ENCODE peak calls at places on chromosomes 13 and 19, in five cellular contexts. One of them, this sample, is unnamed.

GRCh38 chr13:20826810-20827560 is 53.2 kb upstream of the EEF1AKMT1 start:
- DNase-seq in thoracic aorta: no peak
- DNase-seq in CD8-positive, alpha-beta T cell: no peak
- DNase-seq in body of pancreas: no peak
- DNase-seq in GM23338: no peak
- DNase-seq in this sample: no peak

GRCh38 chr19:16883518-16883917 is 5.3 kb upstream of the F2RL3 start:
- DNase-seq in thoracic aorta: no peak
- DNase-seq in CD8-positive, alpha-beta T cell: no peak
- DNase-seq in body of pancreas: no peak
- DNase-seq in GM23338: no peak
- DNase-seq in this sample: no peak

GRCh38 chr13:112651306-112651705 is 38.5 kb upstream of the ATP11A start:
- DNase-seq in thoracic aorta: no peak
- DNase-seq in CD8-positive, alpha-beta T cell: no peak
- DNase-seq in body of pancreas: no peak
- DNase-seq in GM23338: no peak
- DNase-seq in this sample: no peak

GRCh38 chr19:53091413-53091812 is 11.8 kb downstream of the ZNF160 start:
- DNase-seq in thoracic aorta: no peak
- DNase-seq in CD8-positive, alpha-beta T cell: no peak
- DNase-seq in body of pancreas: no peak
- DNase-seq in GM23338: peak
- DNase-seq in this sample: no peak

GRCh38 chr13:99224019-99224418 is 23.4 kb downstream of the UBAC2 start:
- DNase-seq in thoracic aorta: no peak
- DNase-seq in CD8-positive, alpha-beta T cell: no peak
- DNase-seq in body of pancreas: no peak
- DNase-seq in GM23338: no peak
- DNase-seq in this sample: no peak

GRCh38 chr13:79490326-79490725 is 9.4 kb downstream of the NDFIP2 start:
- DNase-seq in thoracic aorta: no peak
- DNase-seq in CD8-positive, alpha-beta T cell: no peak
- DNase-seq in body of pancreas: no peak
- DNase-seq in GM23338: no peak
- DNase-seq in this sample: no peak

GRCh38 chr19:50461066-50461875 is 15.0 kb upstream of the EMC10 start:
- DNase-seq in thoracic aorta: no peak
- DNase-seq in CD8-positive, alpha-beta T cell: peak
- DNase-seq in body of pancreas: peak
- DNase-seq in GM23338: peak
- DNase-seq in this sample: peak

GRCh38 chr19:18708452-18709231 is 25.2 kb downstream of the CRTC1 start:
- DNase-seq in thoracic aorta: no peak
- DNase-seq in CD8-positive, alpha-beta T cell: no peak
- DNase-seq in body of pancreas: no peak
- DNase-seq in GM23338: no peak
- DNase-seq in this sample: no peak

GRCh38 chr13:99442273-99442895 is 58.9 kb upstream of the TM9SF2 start:
- DNase-seq in thoracic aorta: no peak
- DNase-seq in CD8-positive, alpha-beta T cell: peak
- DNase-seq in body of pancreas: peak
- DNase-seq in GM23338: peak
- DNase-seq in this sample: no peak

GRCh38 chr13:27347373-27347772 is 76.7 kb downstream of the RASL11A start:
- DNase-seq in thoracic aorta: no peak
- DNase-seq in CD8-positive, alpha-beta T cell: no peak
- DNase-seq in body of pancreas: no peak
- DNase-seq in GM23338: no peak
- DNase-seq in this sample: no peak
- TF ChIP-seq CTCF in thoracic aorta: no peak
- TF ChIP-seq CTCF in CD8-positive, alpha-beta T cell: no peak
- TF ChIP-seq CTCF in body of pancreas: no peak
- TF ChIP-seq CTCF in GM23338: no peak
- TF ChIP-seq CTCF in this sample: no peak

DNA sequence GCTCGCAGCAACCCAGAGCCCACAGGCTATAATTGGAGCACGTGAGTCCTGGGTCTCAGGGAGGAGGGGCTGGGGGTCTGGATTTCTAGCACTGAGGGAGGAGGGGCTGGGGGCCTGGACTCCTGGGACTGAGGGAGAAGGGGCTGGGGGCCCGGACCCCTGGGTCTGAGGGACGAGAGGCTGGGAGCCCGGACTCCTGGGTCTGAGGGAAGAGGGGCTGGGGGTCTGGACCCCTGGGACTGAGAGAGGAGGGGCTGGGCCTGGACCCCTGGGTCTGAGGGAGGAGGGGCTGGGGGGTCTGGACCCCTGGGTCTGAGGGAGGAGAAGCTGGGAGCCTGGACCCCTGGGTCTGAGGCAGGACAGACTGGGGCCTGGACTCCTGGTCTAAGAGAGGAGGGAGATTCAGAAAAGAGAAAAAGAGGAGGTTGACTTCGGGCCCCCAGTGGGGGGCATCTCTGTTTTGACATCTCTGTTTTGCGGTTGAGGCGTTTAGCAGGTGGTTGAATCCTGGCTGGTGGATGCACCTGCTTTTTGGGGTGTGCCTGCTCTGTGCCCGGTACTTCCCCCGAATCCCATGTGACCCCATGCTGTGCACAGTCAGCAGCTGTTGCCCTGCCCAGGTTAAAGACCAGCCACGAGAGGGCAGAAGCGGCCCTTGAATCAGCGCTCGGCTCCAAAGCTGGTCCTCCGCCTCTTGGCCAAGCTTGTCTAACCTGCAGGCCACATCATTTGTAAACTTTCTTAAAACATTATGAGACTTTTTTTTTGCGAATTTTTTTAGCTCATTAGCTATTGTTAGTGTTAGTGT is 10.5 kb downstream of the PVR start:
- DNase-seq in thoracic aorta: no peak
- DNase-seq in CD8-positive, alpha-beta T cell: peak
- DNase-seq in body of pancreas: peak
- DNase-seq in GM23338: peak
- DNase-seq in this sample: no peak
- TF ChIP-seq CTCF in thoracic aorta: peak
- TF ChIP-seq CTCF in CD8-positive, alpha-beta T cell: peak
- TF ChIP-seq CTCF in body of pancreas: peak
- TF ChIP-seq CTCF in GM23338: peak
- TF ChIP-seq CTCF in this sample: peak

DNA sequence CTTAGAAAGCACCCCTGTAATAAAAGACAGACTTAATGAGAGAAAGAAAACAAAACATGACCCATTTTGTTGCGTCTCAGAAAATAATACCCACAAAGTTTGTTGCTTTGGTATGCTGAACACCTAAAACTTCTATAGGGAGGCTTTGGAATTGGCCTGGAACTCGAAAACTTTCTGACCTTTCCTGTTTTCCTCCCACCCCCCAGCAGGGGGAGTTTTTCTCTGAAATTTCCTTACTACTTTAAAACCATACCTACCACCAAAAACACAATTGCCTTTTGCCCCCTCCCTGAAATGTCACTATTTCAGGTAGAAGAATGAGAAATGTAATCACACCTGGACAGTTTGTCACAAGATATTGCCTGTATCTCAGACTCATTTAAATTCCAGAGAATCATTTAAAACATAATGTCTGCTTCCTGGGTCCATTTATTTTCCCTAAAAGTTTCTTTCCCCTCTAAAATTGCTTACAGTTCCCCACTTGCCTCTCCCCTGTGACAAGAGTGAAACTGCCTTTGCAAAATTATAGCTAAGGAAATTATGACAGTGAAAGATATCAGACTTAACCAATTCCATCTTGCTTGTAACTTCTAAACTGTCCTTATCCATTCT is 2700.2 kb downstream of the PCDH9 start:
- DNase-seq in thoracic aorta: no peak
- DNase-seq in CD8-positive, alpha-beta T cell: no peak
- DNase-seq in body of pancreas: peak
- DNase-seq in GM23338: peak
- DNase-seq in this sample: no peak
- TF ChIP-seq CTCF in thoracic aorta: no peak
- TF ChIP-seq CTCF in CD8-positive, alpha-beta T cell: peak
- TF ChIP-seq CTCF in body of pancreas: peak
- TF ChIP-seq CTCF in GM23338: peak
- TF ChIP-seq CTCF in this sample: peak

GRCh38 chr13:82467626-82468025 is 1414.6 kb downstream of the SLITRK1 start:
- DNase-seq in thoracic aorta: no peak
- DNase-seq in CD8-positive, alpha-beta T cell: no peak
- DNase-seq in body of pancreas: no peak
- DNase-seq in GM23338: no peak
- DNase-seq in this sample: no peak
- TF ChIP-seq CTCF in thoracic aorta: no peak
- TF ChIP-seq CTCF in CD8-positive, alpha-beta T cell: no peak
- TF ChIP-seq CTCF in body of pancreas: no peak
- TF ChIP-seq CTCF in GM23338: no peak
- TF ChIP-seq CTCF in this sample: no peak

This sample was measured in D721Med.